ENCODE peak calls at places on chromosomes 4 and X, in six cellular contexts. One of them, this sample, is unnamed.

GRCh38 chrX:119477812-119478232 is 9.6 kb downstream of the SLC25A5 start:
- DNase-seq in HepG2: peak; percentile 85
- DNase-seq in H1: no peak
- DNase-seq in SK-N-SH: no peak
- DNase-seq in GM12878: no peak
- DNase-seq in K562: peak; percentile 25
- DNase-seq in this sample: peak; percentile 58

GRCh38 chr4:148065069-148065468 is 333.2 kb downstream of the ARHGAP10 start:
- DNase-seq in HepG2: no peak
- DNase-seq in H1: no peak
- DNase-seq in SK-N-SH: no peak
- DNase-seq in GM12878: no peak
- DNase-seq in K562: no peak
- DNase-seq in this sample: no peak

GRCh38 chrX:56764975-56765791 is 36.1 kb downstream of the NBDY start:
- DNase-seq in HepG2: no peak
- DNase-seq in H1: peak; percentile 16
- DNase-seq in SK-N-SH: no peak
- DNase-seq in GM12878: no peak
- DNase-seq in K562: no peak
- DNase-seq in this sample: no peak

GRCh38 chrX:12489341-12489740 is 301.9 kb upstream of the PRPS2 start:
- DNase-seq in HepG2: no peak
- DNase-seq in H1: no peak
- DNase-seq in SK-N-SH: no peak
- DNase-seq in GM12878: no peak
- DNase-seq in K562: no peak
- DNase-seq in this sample: no peak

GRCh38 chrX:115940888-115941332 is 229.6 kb upstream of the AGTR2 start:
- DNase-seq in HepG2: peak; percentile 83
- DNase-seq in H1: peak; percentile 62
- DNase-seq in SK-N-SH: peak; percentile 78
- DNase-seq in GM12878: peak; percentile 43
- DNase-seq in K562: no peak
- DNase-seq in this sample: no peak

GRCh38 chr4:150949943-150950342 is 65.1 kb downstream of the LRBA start:
- DNase-seq in HepG2: no peak
- DNase-seq in H1: no peak
- DNase-seq in SK-N-SH: no peak
- DNase-seq in GM12878: no peak
- DNase-seq in K562: no peak
- DNase-seq in this sample: no peak

GRCh38 chrX:51742586-51742985 is 656 bp upstream of the GSPT2 start:
- DNase-seq in HepG2: no peak
- DNase-seq in H1: no peak
- DNase-seq in SK-N-SH: peak; percentile 2
- DNase-seq in GM12878: no peak
- DNase-seq in K562: no peak
- DNase-seq in this sample: no peak

GRCh38 chr4:171813195-171813955 is at the start of gene GALNTL6:
- DNase-seq in HepG2: no peak
- DNase-seq in H1: peak; percentile 69
- DNase-seq in SK-N-SH: peak; percentile 71
- DNase-seq in GM12878: no peak
- DNase-seq in K562: no peak
- DNase-seq in this sample: no peak

GRCh38 chr4:15353207-15353606 is 74.6 kb upstream of the C1QTNF7 start:
- DNase-seq in HepG2: no peak
- DNase-seq in H1: no peak
- DNase-seq in SK-N-SH: no peak
- DNase-seq in GM12878: no peak
- DNase-seq in K562: no peak
- DNase-seq in this sample: no peak

GRCh38 chr4:73945674-73946449 is 36.0 kb downstream of the PF4 start:
- DNase-seq in HepG2: no peak
- DNase-seq in H1: no peak
- DNase-seq in SK-N-SH: no peak
- DNase-seq in GM12878: no peak
- DNase-seq in K562: no peak
- DNase-seq in this sample: no peak

GRCh38 chr4:73943555-73943954 is 38.3 kb downstream of the PF4 start:
- DNase-seq in HepG2: no peak
- DNase-seq in H1: peak; percentile 42
- DNase-seq in SK-N-SH: no peak
- DNase-seq in GM12878: no peak
- DNase-seq in K562: no peak
- DNase-seq in this sample: no peak

GRCh38 chr4:73947239-73947985 is 34.4 kb downstream of the PF4 start:
- DNase-seq in HepG2: no peak
- DNase-seq in H1: no peak
- DNase-seq in SK-N-SH: no peak
- DNase-seq in GM12878: no peak
- DNase-seq in K562: no peak
- DNase-seq in this sample: no peak

GRCh38 chr4:73945140-73945539 is 36.7 kb downstream of the PF4 start:
- DNase-seq in HepG2: no peak
- DNase-seq in H1: no peak
- DNase-seq in SK-N-SH: no peak
- DNase-seq in GM12878: no peak
- DNase-seq in K562: no peak
- DNase-seq in this sample: no peak

DNA sequence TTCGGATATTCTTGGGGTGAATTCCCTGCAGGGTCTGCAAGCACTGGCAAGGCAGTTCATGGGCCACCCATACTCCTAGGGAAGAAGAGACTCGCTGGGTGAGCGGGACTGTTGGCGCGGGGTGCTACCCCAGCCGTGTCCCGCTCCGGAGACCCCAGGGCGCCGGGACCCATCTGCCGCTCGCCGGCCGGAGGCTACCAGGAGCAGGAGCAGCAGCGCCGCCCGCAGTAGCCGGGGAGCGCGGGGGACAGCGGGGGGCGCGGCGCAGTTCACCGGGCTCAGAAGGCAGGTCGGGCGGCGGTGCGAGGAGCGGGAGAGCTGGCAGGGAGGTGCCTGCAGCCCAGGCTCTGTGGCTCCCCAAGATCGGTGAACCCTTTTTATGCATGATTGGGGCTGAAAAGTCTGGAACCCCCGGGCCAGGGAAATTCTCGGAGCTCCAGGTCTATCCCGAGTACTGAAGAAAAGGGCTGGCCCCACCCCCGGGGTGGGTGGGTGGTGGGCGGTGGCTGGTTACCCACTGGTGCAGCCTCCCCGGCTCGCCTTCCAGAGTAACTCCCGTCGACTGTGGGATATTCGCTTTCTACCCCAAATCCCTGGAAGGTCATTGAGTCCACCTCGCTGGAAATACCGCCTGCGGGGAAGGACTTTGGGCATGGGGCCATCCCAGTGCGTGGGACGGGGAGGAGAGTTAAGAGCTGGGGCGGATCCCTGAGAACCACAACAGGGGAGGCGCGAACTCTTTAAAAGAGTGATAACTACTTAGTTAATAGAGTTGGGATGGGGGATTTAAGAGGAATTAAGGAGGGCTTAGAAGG is 37.6 kb downstream of the PF4 start:
- DNase-seq in HepG2: no peak
- DNase-seq in H1: peak; percentile 66
- DNase-seq in SK-N-SH: peak; percentile 11
- DNase-seq in GM12878: no peak
- DNase-seq in K562: no peak
- DNase-seq in this sample: peak; percentile 2
- TF ChIP-seq USF2 in HepG2: no peak
- TF ChIP-seq USF2 in H1: no peak
- TF ChIP-seq USF2 in SK-N-SH: no peak
- TF ChIP-seq USF2 in GM12878: no peak
- TF ChIP-seq USF2 in K562: no peak
- TF ChIP-seq USF2 in this sample: no peak

DNA sequence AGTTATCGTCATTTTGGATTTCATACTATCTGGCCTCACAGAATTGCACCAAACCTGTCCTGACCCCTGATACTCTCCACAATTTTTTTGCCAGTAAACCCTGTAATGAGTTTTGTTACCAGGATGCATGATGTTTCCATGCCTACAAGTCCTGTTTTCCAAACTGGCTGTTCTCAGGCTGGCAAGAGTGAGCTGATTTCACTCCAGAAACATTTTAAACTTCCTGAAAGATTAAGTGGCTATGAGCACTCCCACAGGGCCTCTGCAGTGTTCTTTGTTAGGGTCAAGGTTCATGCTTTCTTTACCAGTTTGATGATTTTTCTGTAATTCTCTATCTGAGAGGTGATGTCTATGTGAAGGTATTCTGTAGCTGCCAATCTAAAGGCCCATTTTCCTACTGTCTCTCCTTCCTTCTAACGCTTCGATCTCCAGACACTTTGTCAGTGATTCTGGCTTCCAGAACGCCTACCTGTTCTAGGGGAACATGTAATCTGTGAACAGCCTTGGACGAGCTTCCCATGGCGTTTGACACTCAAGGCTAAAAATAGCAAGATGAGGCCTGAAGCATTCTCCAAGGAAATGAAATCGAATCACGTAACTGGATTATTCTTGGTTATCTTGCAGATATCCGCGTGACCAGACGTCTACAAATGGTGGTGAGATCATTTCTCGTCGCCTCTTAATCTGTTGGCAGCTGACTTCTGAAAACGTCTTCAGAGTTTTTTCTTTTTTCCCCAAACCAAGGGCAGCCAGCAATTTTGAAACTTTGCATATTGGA is 31.9 kb upstream of the PDLIM3 start:
- DNase-seq in HepG2: peak; percentile 78
- DNase-seq in H1: no peak
- DNase-seq in SK-N-SH: no peak
- DNase-seq in GM12878: no peak
- DNase-seq in K562: no peak
- DNase-seq in this sample: no peak
- TF ChIP-seq EP300 in HepG2: no peak
- TF ChIP-seq EP300 in H1: no peak
- TF ChIP-seq EP300 in SK-N-SH: no peak
- TF ChIP-seq EP300 in GM12878: no peak
- TF ChIP-seq EP300 in K562: no peak
- TF ChIP-seq EP300 in this sample: no peak

DNA sequence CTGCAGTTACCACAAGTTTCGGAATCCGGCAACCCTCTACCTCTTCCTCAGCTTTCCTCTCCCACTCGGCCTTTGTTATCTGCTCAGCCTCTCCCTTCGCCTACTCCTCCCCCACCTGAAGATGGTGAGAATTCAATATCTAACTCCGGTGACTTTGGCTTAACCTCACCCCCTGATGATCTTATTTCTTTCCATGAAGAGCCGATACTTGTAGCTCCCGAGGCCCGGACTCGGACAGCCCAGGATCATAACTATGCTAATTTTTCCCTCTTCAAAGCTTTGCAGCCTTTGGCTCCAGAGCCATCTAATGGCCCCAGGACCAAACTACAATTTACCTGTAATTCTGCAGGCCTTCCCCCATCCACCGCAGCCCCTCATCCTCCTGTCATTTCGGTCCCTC is 32.0 kb upstream of the MGST2 start:
- DNase-seq in HepG2: peak; percentile 38
- DNase-seq in H1: peak; percentile 63
- DNase-seq in SK-N-SH: no peak
- DNase-seq in GM12878: no peak
- DNase-seq in K562: no peak
- DNase-seq in this sample: peak; percentile 42
- TF ChIP-seq USF2 in HepG2: no peak
- TF ChIP-seq USF2 in H1: no peak
- TF ChIP-seq USF2 in SK-N-SH: no peak
- TF ChIP-seq USF2 in GM12878: no peak
- TF ChIP-seq USF2 in K562: no peak
- TF ChIP-seq USF2 in this sample: no peak

DNA sequence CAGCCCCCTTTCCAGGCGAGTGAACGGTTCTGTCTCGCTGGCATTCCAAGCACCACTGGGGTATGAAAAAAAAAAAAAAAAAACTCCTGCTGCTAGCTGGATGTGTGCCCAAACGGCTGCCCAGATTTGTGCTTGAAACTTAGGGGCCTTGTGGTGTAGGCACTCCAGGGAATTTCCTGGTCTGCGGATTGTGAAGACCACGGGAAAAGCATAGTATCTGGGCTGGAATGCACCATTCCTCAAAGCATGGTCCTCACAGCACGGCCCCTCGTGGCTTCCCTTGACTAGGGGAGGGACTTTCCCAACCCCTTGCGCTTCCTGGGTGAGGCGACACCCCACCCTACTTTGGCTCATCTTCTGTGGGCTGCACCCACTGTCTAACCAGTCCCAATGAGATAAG is 516.8 kb upstream of the FAM241A start:
- DNase-seq in HepG2: no peak
- DNase-seq in H1: no peak
- DNase-seq in SK-N-SH: no peak
- DNase-seq in GM12878: no peak
- DNase-seq in K562: no peak
- DNase-seq in this sample: no peak
- TF ChIP-seq EP300 in HepG2: no peak
- TF ChIP-seq EP300 in H1: no peak
- TF ChIP-seq EP300 in SK-N-SH: no peak
- TF ChIP-seq EP300 in GM12878: no peak
- TF ChIP-seq EP300 in K562: no peak
- TF ChIP-seq EP300 in this sample: no peak

GRCh38 chr4:8615921-8616787 is 23.6 kb downstream of the CPZ start:
- DNase-seq in HepG2: no peak
- DNase-seq in H1: no peak
- DNase-seq in SK-N-SH: peak; percentile 76
- DNase-seq in GM12878: no peak
- DNase-seq in K562: no peak
- DNase-seq in this sample: no peak

GRCh38 chr4:8617486-8618040 is 25.0 kb downstream of the CPZ start:
- DNase-seq in HepG2: no peak
- DNase-seq in H1: no peak
- DNase-seq in SK-N-SH: no peak
- DNase-seq in GM12878: no peak
- DNase-seq in K562: no peak
- DNase-seq in this sample: no peak

GRCh38 chr4:8618421-8618820 is 25.9 kb downstream of the CPZ start:
- DNase-seq in HepG2: no peak
- DNase-seq in H1: no peak
- DNase-seq in SK-N-SH: no peak
- DNase-seq in GM12878: no peak
- DNase-seq in K562: no peak
- DNase-seq in this sample: no peak

GRCh38 chr4:8616831-8617230 is 24.3 kb downstream of the CPZ start:
- DNase-seq in HepG2: no peak
- DNase-seq in H1: no peak
- DNase-seq in SK-N-SH: no peak
- DNase-seq in GM12878: no peak
- DNase-seq in K562: no peak
- DNase-seq in this sample: no peak

GRCh38 chr4:8618961-8619720 is 26.6 kb downstream of the CPZ start:
- DNase-seq in HepG2: no peak
- DNase-seq in H1: no peak
- DNase-seq in SK-N-SH: no peak
- DNase-seq in GM12878: no peak
- DNase-seq in K562: no peak
- DNase-seq in this sample: no peak
- TF ChIP-seq USF2 in HepG2: no peak
- TF ChIP-seq USF2 in H1: no peak
- TF ChIP-seq USF2 in SK-N-SH: no peak
- TF ChIP-seq USF2 in GM12878: no peak
- TF ChIP-seq USF2 in K562: no peak
- TF ChIP-seq USF2 in this sample: no peak

This sample was measured in A549.